ENCODE peak calls at places on chromosomes 2 and 18, in nine cellular contexts. P is chondrocyte; H is AG09319; A is AG10803; L is astrocyte of the spinal cord; C is CD4-positive, alpha-beta T cell; O is transverse colon; V is heart left ventricle; Y is neural crest cell. K is an unnamed sample.

GRCh38 chr2:174625031-174625430 is 27.4 kb upstream of the WIPF1 start:
- DNase-seq in P (no peak), H (no peak), A (no peak), L (no peak), C (no peak), O (no peak), V (no peak), Y (no peak), K (no peak)

GRCh38 chr2:225004531-225004930 is 37.7 kb downstream of the DOCK10 start:
- DNase-seq in P (no peak), H (no peak), A (peak; percentile 73), L (peak; percentile 43), C (no peak), O (no peak), V (no peak), Y (no peak), K (no peak)

GRCh38 chr2:202530038-202530437 is 104.7 kb upstream of the FAM117B start:
- DNase-seq in P (no peak), H (no peak), A (no peak), L (peak; percentile 14), C (no peak), O (no peak), V (no peak), Y (no peak), K (no peak)

GRCh38 chr2:130967020-130967495 is 126.2 kb downstream of the FAM168B start:
- DNase-seq in P (no peak), H (no peak), A (no peak), L (no peak), C (no peak), O (no peak), V (no peak), Y (no peak), K (no peak)

GRCh38 chr18:8705280-8705940 is at the start of gene MTCL1:
- DNase-seq in P (no peak), H (no peak), A (peak; percentile 61), L (peak; percentile 60), C (peak; percentile 19), O (no peak), V (peak; percentile 27), Y (peak; percentile 30), K (no peak)

GRCh38 chr2:229779650-229780049 is 65.3 kb upstream of the DNER start:
- DNase-seq in P (no peak), H (no peak), A (no peak), L (no peak), C (no peak), O (no peak), V (no peak), Y (no peak), K (no peak)

GRCh38 chr2:96150007-96150406 is 4.8 kb upstream of the DUSP2 start:
- DNase-seq in P (peak; percentile 53), H (no peak), A (no peak), L (no peak), C (no peak), O (no peak), V (peak; percentile 4), Y (no peak), K (no peak)

GRCh38 chr18:62566199-62566598 is 43.4 kb downstream of the ZCCHC2 start:
- DNase-seq in P (no peak), H (no peak), A (peak; percentile 36), L (peak; percentile 16), C (no peak), O (peak; percentile 32), V (peak; percentile 40), Y (no peak), K (no peak)

DNA sequence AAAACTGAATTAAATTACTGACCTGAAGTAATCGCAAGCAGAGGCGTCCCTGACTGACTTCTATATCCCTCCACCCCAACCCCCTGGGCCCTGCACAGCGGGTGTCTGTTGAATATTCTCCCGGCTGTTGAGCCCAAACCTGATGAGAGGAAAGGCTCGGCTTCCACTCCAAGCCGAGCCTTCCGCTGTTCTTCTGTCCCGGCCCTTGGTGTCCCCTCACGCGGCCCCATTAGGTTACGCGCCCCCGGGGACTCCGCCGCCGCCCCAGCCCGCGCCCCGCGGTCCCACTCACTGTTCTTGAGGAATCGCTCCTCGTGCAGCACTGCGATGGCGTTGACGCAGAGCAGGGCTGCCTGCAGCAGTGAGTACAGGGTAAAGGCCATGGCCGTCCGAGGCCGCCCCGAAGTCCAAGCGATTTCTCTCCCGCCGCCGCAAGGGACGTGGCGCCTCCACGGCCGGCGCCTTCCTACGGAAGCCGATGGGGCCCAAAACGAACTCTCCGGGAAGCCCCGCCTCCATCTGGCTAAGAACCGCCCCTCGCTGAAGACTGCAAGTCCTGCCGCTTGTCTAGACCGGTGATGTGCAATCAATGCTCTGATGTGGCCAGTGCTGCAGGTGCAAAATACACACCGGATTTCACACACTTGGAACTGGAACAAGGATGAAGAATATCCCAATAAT is at the start of gene IER3IP1:
- DNase-seq in P (peak; percentile 96), H (peak; percentile 74), A (peak; percentile 95), L (peak; percentile 95), C (peak; percentile 85), O (peak; percentile 93), V (peak; percentile 94), Y (peak; percentile 92), K (peak; percentile 86)
- TF ChIP-seq CTCF in P (peak; percentile 35), H (peak; percentile 13), A (peak; percentile 24), L (no peak), C (no peak), O (peak; percentile 29), V (no peak), Y (peak; percentile 28), K (no peak)

GRCh38 chr18:70073442-70073841 is 125.8 kb upstream of the CD226 start:
- DNase-seq in P (no peak), H (no peak), A (no peak), L (no peak), C (no peak), O (no peak), V (no peak), Y (no peak), K (no peak)

GRCh38 chr18:70074091-70074490 is 126.4 kb upstream of the CD226 start:
- DNase-seq in P (no peak), H (no peak), A (no peak), L (no peak), C (no peak), O (no peak), V (no peak), Y (no peak), K (no peak)

GRCh38 chr18:70069965-70070364 is 122.3 kb upstream of the CD226 start:
- DNase-seq in P (no peak), H (no peak), A (no peak), L (no peak), C (no peak), O (no peak), V (no peak), Y (no peak), K (no peak)

GRCh38 chr18:70072678-70073077 is 125.0 kb upstream of the CD226 start:
- DNase-seq in P (no peak), H (peak; percentile 3), A (peak; percentile 47), L (peak; percentile 42), C (no peak), O (no peak), V (no peak), Y (no peak), K (no peak)

DNA sequence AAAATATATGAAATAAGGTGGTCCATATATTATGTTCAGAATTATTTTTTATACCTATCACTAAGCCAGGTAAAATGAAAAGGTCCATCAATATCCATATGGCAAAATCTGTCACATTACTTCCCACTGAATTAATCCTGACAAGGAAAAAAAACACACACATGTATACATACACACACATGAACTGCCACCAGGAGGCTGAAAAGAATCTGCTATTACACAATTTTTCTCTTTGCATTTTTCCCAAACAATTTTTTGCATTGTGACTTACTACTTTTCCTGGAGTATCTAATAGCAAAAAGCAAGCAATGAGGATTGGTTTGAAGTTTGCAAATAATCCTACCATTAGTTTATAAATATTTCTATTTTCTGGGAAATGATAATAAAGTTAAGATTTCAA is 128.2 kb upstream of the CD226 start:
- DNase-seq in P (no peak), H (no peak), A (no peak), L (no peak), C (no peak), O (no peak), V (no peak), Y (no peak), K (no peak)
- TF ChIP-seq CTCF in P (peak; percentile 51), H (no peak), A (peak; percentile 35), L (no peak), C (no peak), O (no peak), V (no peak), Y (peak; percentile 49), K (no peak)

GRCh38 chr2:99490088-99491065 is 560 bp upstream of the REV1 start:
- DNase-seq in P (peak; percentile 96), H (peak; percentile 84), A (peak; percentile 92), L (peak; percentile 96), C (peak; percentile 92), O (peak; percentile 93), V (peak; percentile 95), Y (peak; percentile 86), K (peak; percentile 96)

GRCh38 chr2:99488587-99488998 is 1.2 kb downstream of the REV1 start:
- DNase-seq in P (no peak), H (no peak), A (peak; percentile 25), L (peak; percentile 33), C (no peak), O (peak; percentile 33), V (no peak), Y (no peak), K (no peak)

GRCh38 chr2:99487906-99488305 is 1.9 kb downstream of the REV1 start:
- DNase-seq in P (no peak), H (no peak), A (no peak), L (no peak), C (no peak), O (no peak), V (no peak), Y (no peak), K (no peak)

GRCh38 chr2:99489758-99490087 is at the start of gene REV1:
- DNase-seq in P (no peak), H (no peak), A (no peak), L (no peak), C (no peak), O (no peak), V (no peak), Y (no peak), K (no peak)

GRCh38 chr2:99488999-99489757 is 639 bp downstream of the REV1 start:
- DNase-seq in P (no peak), H (no peak), A (peak; percentile 55), L (peak; percentile 37), C (peak; percentile 35), O (peak; percentile 67), V (peak; percentile 83), Y (peak; percentile 30), K (no peak)
- TF ChIP-seq CTCF in P (no peak), H (no peak), A (no peak), L (no peak), C (no peak), O (no peak), V (no peak), Y (no peak), K (no peak)

GRCh38 chr2:45127891-45128290 is 118.6 kb upstream of the SIX2 start:
- DNase-seq in P (no peak), H (no peak), A (no peak), L (no peak), C (no peak), O (no peak), V (no peak), Y (no peak), K (no peak)

GRCh38 chr2:45127321-45127720 is 118.1 kb upstream of the SIX2 start:
- DNase-seq in P (no peak), H (no peak), A (no peak), L (no peak), C (no peak), O (no peak), V (no peak), Y (no peak), K (no peak)

GRCh38 chr2:45130758-45131157 is 121.5 kb upstream of the SIX2 start:
- DNase-seq in P (no peak), H (no peak), A (no peak), L (no peak), C (no peak), O (no peak), V (no peak), Y (no peak), K (no peak)

GRCh38 chr2:45131587-45131986 is 122.3 kb upstream of the SIX2 start:
- DNase-seq in P (no peak), H (no peak), A (no peak), L (peak; percentile 79), C (no peak), O (no peak), V (no peak), Y (no peak), K (no peak)

GRCh38 chr2:45128580-45128997 is 119.3 kb upstream of the SIX2 start:
- DNase-seq in P (no peak), H (peak; percentile 90), A (peak; percentile 94), L (peak; percentile 92), C (no peak), O (no peak), V (peak; percentile 13), Y (no peak), K (no peak)
- TF ChIP-seq CTCF in P (peak; percentile 63), H (peak; percentile 13), A (peak; percentile 12), L (no peak), C (no peak), O (no peak), V (no peak), Y (no peak), K (no peak)

K was measured in activated B cell treated with CpG ODN at 0.5 μM for 24 hours.